ENCODE peak calls at places on chromosome 20, in six cellular contexts. One of them, this sample, is unnamed.
A peak's percentile ranks its signal among the peaks of the same experiment; 100 is the strongest.

GRCh38 chr20:25309395-25310267 is 61.7 kb downstream of the PYGB start:
- DNase-seq in activated CD8-positive, alpha-beta T cell treated with anti-CD3 and anti-CD28 coated beads for 36 hours: no peak
- DNase-seq in fibroblast of the aortic adventitia: peak; percentile 74
- DNase-seq in stomach: peak; percentile 53
- DNase-seq in B cell: no peak
- DNase-seq in GM06990: no peak
- DNase-seq in this sample: no peak

GRCh38 chr20:19858972-19859371 is 100.9 kb downstream of the RIN2 start:
- DNase-seq in activated CD8-positive, alpha-beta T cell treated with anti-CD3 and anti-CD28 coated beads for 36 hours: no peak
- DNase-seq in fibroblast of the aortic adventitia: peak; percentile 70
- DNase-seq in stomach: no peak
- DNase-seq in B cell: no peak
- DNase-seq in GM06990: no peak
- DNase-seq in this sample: no peak

GRCh38 chr20:14245368-14245970 is 91.9 kb downstream of the FLRT3 start:
- DNase-seq in activated CD8-positive, alpha-beta T cell treated with anti-CD3 and anti-CD28 coated beads for 36 hours: no peak
- DNase-seq in fibroblast of the aortic adventitia: peak; percentile 86
- DNase-seq in stomach: no peak
- DNase-seq in B cell: no peak
- DNase-seq in GM06990: no peak
- DNase-seq in this sample: no peak

GRCh38 chr20:32449890-32450401 is 91.8 kb downstream of the ASXL1 start:
- DNase-seq in activated CD8-positive, alpha-beta T cell treated with anti-CD3 and anti-CD28 coated beads for 36 hours: no peak
- DNase-seq in fibroblast of the aortic adventitia: no peak
- DNase-seq in stomach: no peak
- DNase-seq in B cell: no peak
- DNase-seq in GM06990: no peak
- DNase-seq in this sample: peak; percentile 31

GRCh38 chr20:33015114-33015491 is 7.6 kb downstream of the BPIFB2 start:
- DNase-seq in activated CD8-positive, alpha-beta T cell treated with anti-CD3 and anti-CD28 coated beads for 36 hours: no peak
- DNase-seq in fibroblast of the aortic adventitia: no peak
- DNase-seq in stomach: no peak
- DNase-seq in B cell: no peak
- DNase-seq in GM06990: no peak
- DNase-seq in this sample: no peak

GRCh38 chr20:35226775-35227681 is 538 bp downstream of the MMP24 start:
- DNase-seq in activated CD8-positive, alpha-beta T cell treated with anti-CD3 and anti-CD28 coated beads for 36 hours: peak; percentile 59
- DNase-seq in fibroblast of the aortic adventitia: peak; percentile 26
- DNase-seq in stomach: peak; percentile 41
- DNase-seq in B cell: no peak
- DNase-seq in GM06990: peak; percentile 12
- DNase-seq in this sample: peak; percentile 65

GRCh38 chr20:48129319-48129973 is 344.2 kb upstream of the SULF2 start:
- DNase-seq in activated CD8-positive, alpha-beta T cell treated with anti-CD3 and anti-CD28 coated beads for 36 hours: no peak
- DNase-seq in fibroblast of the aortic adventitia: peak; percentile 6
- DNase-seq in stomach: no peak
- DNase-seq in B cell: no peak
- DNase-seq in GM06990: no peak
- DNase-seq in this sample: no peak

GRCh38 chr20:34294563-34294962 is 8.6 kb downstream of the AHCY start:
- DNase-seq in activated CD8-positive, alpha-beta T cell treated with anti-CD3 and anti-CD28 coated beads for 36 hours: no peak
- DNase-seq in fibroblast of the aortic adventitia: no peak
- DNase-seq in stomach: no peak
- DNase-seq in B cell: no peak
- DNase-seq in GM06990: no peak
- DNase-seq in this sample: no peak

GRCh38 chr20:46089076-46089337 is 755 bp downstream of the NCOA5 start:
- DNase-seq in activated CD8-positive, alpha-beta T cell treated with anti-CD3 and anti-CD28 coated beads for 36 hours: no peak
- DNase-seq in fibroblast of the aortic adventitia: no peak
- DNase-seq in stomach: no peak
- DNase-seq in B cell: no peak
- DNase-seq in GM06990: no peak
- DNase-seq in this sample: no peak

GRCh38 chr20:46090095-46090388 is 280 bp upstream of the NCOA5 start:
- DNase-seq in activated CD8-positive, alpha-beta T cell treated with anti-CD3 and anti-CD28 coated beads for 36 hours: no peak
- DNase-seq in fibroblast of the aortic adventitia: no peak
- DNase-seq in stomach: no peak
- DNase-seq in B cell: no peak
- DNase-seq in GM06990: no peak
- DNase-seq in this sample: no peak

GRCh38 chr20:46087161-46087560 is 2.6 kb downstream of the NCOA5 start:
- DNase-seq in activated CD8-positive, alpha-beta T cell treated with anti-CD3 and anti-CD28 coated beads for 36 hours: no peak
- DNase-seq in fibroblast of the aortic adventitia: peak; percentile 52
- DNase-seq in stomach: no peak
- DNase-seq in B cell: no peak
- DNase-seq in GM06990: no peak
- DNase-seq in this sample: no peak

GRCh38 chr20:46089338-46090094 is at the start of gene NCOA5:
- DNase-seq in activated CD8-positive, alpha-beta T cell treated with anti-CD3 and anti-CD28 coated beads for 36 hours: peak; percentile 96
- DNase-seq in fibroblast of the aortic adventitia: peak; percentile 94
- DNase-seq in stomach: peak; percentile 95
- DNase-seq in B cell: peak; percentile 94
- DNase-seq in GM06990: peak; percentile 97
- DNase-seq in this sample: peak; percentile 96

GRCh38 chr20:46088409-46089075 is 1.2 kb downstream of the NCOA5 start:
- DNase-seq in activated CD8-positive, alpha-beta T cell treated with anti-CD3 and anti-CD28 coated beads for 36 hours: peak; percentile 26
- DNase-seq in fibroblast of the aortic adventitia: peak; percentile 31
- DNase-seq in stomach: no peak
- DNase-seq in B cell: no peak
- DNase-seq in GM06990: no peak
- DNase-seq in this sample: no peak
- TF ChIP-seq CTCF in activated CD8-positive, alpha-beta T cell treated with anti-CD3 and anti-CD28 coated beads for 36 hours: peak; percentile 35
- TF ChIP-seq CTCF in fibroblast of the aortic adventitia: no peak
- TF ChIP-seq CTCF in stomach: no peak
- TF ChIP-seq CTCF in B cell: no peak
- TF ChIP-seq CTCF in GM06990: no peak
- TF ChIP-seq CTCF in this sample: no peak

GRCh38 chr20:21493049-21493448 is 20.8 kb downstream of the NKX2-2 start:
- DNase-seq in activated CD8-positive, alpha-beta T cell treated with anti-CD3 and anti-CD28 coated beads for 36 hours: no peak
- DNase-seq in fibroblast of the aortic adventitia: no peak
- DNase-seq in stomach: no peak
- DNase-seq in B cell: no peak
- DNase-seq in GM06990: no peak
- DNase-seq in this sample: no peak

DNA sequence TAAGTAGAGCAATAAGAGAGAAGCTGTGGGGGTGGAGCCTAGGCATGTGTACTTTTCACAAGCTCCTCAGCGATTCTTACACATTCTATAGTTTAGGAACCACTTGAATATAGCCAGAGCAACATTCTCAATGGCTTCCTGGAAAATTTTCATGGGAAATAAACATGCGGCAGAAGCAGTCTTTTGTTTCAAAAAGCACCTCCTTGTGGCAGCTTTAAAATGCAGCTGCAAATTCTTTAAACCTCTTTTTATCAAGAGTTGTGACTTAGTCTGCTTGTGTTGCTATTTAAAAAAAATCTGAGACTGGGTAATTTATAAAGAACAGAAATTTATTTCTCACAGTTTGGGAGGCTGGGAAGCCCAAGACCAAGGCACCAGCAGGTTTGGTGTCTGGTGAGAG is 23.8 kb downstream of the NKX2-2 start:
- DNase-seq in activated CD8-positive, alpha-beta T cell treated with anti-CD3 and anti-CD28 coated beads for 36 hours: no peak
- DNase-seq in fibroblast of the aortic adventitia: peak; percentile 36
- DNase-seq in stomach: no peak
- DNase-seq in B cell: no peak
- DNase-seq in GM06990: no peak
- DNase-seq in this sample: no peak
- TF ChIP-seq CTCF in activated CD8-positive, alpha-beta T cell treated with anti-CD3 and anti-CD28 coated beads for 36 hours: no peak
- TF ChIP-seq CTCF in fibroblast of the aortic adventitia: peak; percentile 46
- TF ChIP-seq CTCF in stomach: no peak
- TF ChIP-seq CTCF in B cell: no peak
- TF ChIP-seq CTCF in GM06990: no peak
- TF ChIP-seq CTCF in this sample: no peak

GRCh38 chr20:63458170-63459069 is 14.0 kb downstream of the KCNQ2 start:
- DNase-seq in activated CD8-positive, alpha-beta T cell treated with anti-CD3 and anti-CD28 coated beads for 36 hours: no peak
- DNase-seq in fibroblast of the aortic adventitia: no peak
- DNase-seq in stomach: no peak
- DNase-seq in B cell: no peak
- DNase-seq in GM06990: no peak
- DNase-seq in this sample: no peak
- TF ChIP-seq CTCF in activated CD8-positive, alpha-beta T cell treated with anti-CD3 and anti-CD28 coated beads for 36 hours: no peak
- TF ChIP-seq CTCF in fibroblast of the aortic adventitia: no peak
- TF ChIP-seq CTCF in stomach: no peak
- TF ChIP-seq CTCF in B cell: no peak
- TF ChIP-seq CTCF in GM06990: no peak
- TF ChIP-seq CTCF in this sample: no peak

DNA sequence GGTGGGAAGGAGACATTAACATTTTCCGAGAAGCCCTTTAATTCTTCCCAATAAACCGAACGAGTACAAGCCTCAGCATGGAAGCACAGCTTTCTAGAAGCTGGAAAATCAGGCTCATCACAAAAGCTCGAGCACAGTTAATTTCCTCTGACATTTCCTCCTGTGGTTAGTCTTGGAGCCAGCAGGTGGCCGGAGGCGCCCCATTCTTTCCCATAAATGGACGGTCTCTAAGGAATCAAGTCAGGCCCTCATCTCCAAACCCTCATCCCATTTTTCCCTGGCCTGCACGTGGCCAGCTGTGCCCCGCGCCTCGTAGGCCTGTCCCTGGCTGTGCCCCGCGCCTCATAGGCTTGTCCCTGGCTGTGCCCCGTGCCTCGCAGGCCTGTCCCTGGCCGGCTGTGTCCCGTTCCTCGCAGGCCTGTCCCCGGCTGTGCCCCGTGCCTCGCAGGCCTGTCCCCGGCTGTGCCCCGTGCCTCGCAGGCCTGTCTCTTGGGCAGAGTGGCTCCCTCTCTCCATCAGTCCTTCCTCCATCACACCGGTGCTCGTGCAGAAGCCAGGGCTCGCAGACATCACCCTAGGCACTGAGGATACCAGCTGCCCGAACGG is 19.7 kb upstream of the NTSR1 start:
- DNase-seq in activated CD8-positive, alpha-beta T cell treated with anti-CD3 and anti-CD28 coated beads for 36 hours: no peak
- DNase-seq in fibroblast of the aortic adventitia: no peak
- DNase-seq in stomach: no peak
- DNase-seq in B cell: no peak
- DNase-seq in GM06990: no peak
- DNase-seq in this sample: no peak
- TF ChIP-seq CTCF in activated CD8-positive, alpha-beta T cell treated with anti-CD3 and anti-CD28 coated beads for 36 hours: no peak
- TF ChIP-seq CTCF in fibroblast of the aortic adventitia: no peak
- TF ChIP-seq CTCF in stomach: no peak
- TF ChIP-seq CTCF in B cell: no peak
- TF ChIP-seq CTCF in GM06990: no peak
- TF ChIP-seq CTCF in this sample: no peak

GRCh38 chr20:17795449-17796095 is 95.8 kb downstream of the BANF2 start:
- DNase-seq in activated CD8-positive, alpha-beta T cell treated with anti-CD3 and anti-CD28 coated beads for 36 hours: no peak
- DNase-seq in fibroblast of the aortic adventitia: no peak
- DNase-seq in stomach: no peak
- DNase-seq in B cell: no peak
- DNase-seq in GM06990: no peak
- DNase-seq in this sample: no peak
- TF ChIP-seq CTCF in activated CD8-positive, alpha-beta T cell treated with anti-CD3 and anti-CD28 coated beads for 36 hours: no peak
- TF ChIP-seq CTCF in fibroblast of the aortic adventitia: no peak
- TF ChIP-seq CTCF in stomach: no peak
- TF ChIP-seq CTCF in B cell: no peak
- TF ChIP-seq CTCF in GM06990: no peak
- TF ChIP-seq CTCF in this sample: no peak

GRCh38 chr20:62496525-62497218 is 20.9 kb upstream of the GATA5 start:
- DNase-seq in activated CD8-positive, alpha-beta T cell treated with anti-CD3 and anti-CD28 coated beads for 36 hours: peak; percentile 44
- DNase-seq in fibroblast of the aortic adventitia: no peak
- DNase-seq in stomach: no peak
- DNase-seq in B cell: no peak
- DNase-seq in GM06990: no peak
- DNase-seq in this sample: peak; percentile 75
- TF ChIP-seq CTCF in activated CD8-positive, alpha-beta T cell treated with anti-CD3 and anti-CD28 coated beads for 36 hours: peak; percentile 71
- TF ChIP-seq CTCF in fibroblast of the aortic adventitia: peak; percentile 43
- TF ChIP-seq CTCF in stomach: peak; percentile 50
- TF ChIP-seq CTCF in B cell: peak; percentile 74
- TF ChIP-seq CTCF in GM06990: peak; percentile 62
- TF ChIP-seq CTCF in this sample: peak; percentile 55

GRCh38 chr20:768426-768978 is at the start of gene SLC52A3:
- DNase-seq in activated CD8-positive, alpha-beta T cell treated with anti-CD3 and anti-CD28 coated beads for 36 hours: peak; percentile 45
- DNase-seq in fibroblast of the aortic adventitia: no peak
- DNase-seq in stomach: peak; percentile 89
- DNase-seq in B cell: no peak
- DNase-seq in GM06990: no peak
- DNase-seq in this sample: peak; percentile 32
- TF ChIP-seq CTCF in activated CD8-positive, alpha-beta T cell treated with anti-CD3 and anti-CD28 coated beads for 36 hours: no peak
- TF ChIP-seq CTCF in fibroblast of the aortic adventitia: no peak
- TF ChIP-seq CTCF in stomach: peak; percentile 41
- TF ChIP-seq CTCF in B cell: no peak
- TF ChIP-seq CTCF in GM06990: no peak
- TF ChIP-seq CTCF in this sample: no peak

This sample was measured in GM13976.